ENCODE peak calls at places on chromosomes 11 and 22, in seven cellular contexts. O, C, K, U, X, W and R are unnamed samples.

GRCh38 chr22:38327805-38328204 is 10.6 kb upstream of the CSNK1E start:
- DNase-seq in U (no peak), X (no peak), K (no peak), O (peak), C (no peak), W (no peak), R (no peak)

GRCh38 chr11:76321820-76322524 is 59.0 kb downstream of the THAP12 start:
- DNase-seq in K (peak), O (no peak), W (no peak), U (no peak), C (no peak), X (no peak), R (no peak)

GRCh38 chr11:19672591-19673206 is 39.9 kb upstream of the NAV2 start:
- DNase-seq in X (peak), O (no peak), W (no peak), K (no peak), C (no peak), U (no peak), R (no peak)

GRCh38 chr11:103637250-103637649 is 399.2 kb upstream of the DDI1 start:
- DNase-seq in U (no peak), O (peak), K (no peak), W (no peak), X (no peak), C (no peak), R (no peak)

GRCh38 chr11:123576082-123576481 is 78.3 kb downstream of the SCN3B start:
- DNase-seq in O (no peak), W (no peak), X (no peak), K (no peak), U (no peak), C (no peak), R (no peak)

GRCh38 chr11:10398525-10398924 is 56.5 kb upstream of the AMPD3 start:
- DNase-seq in C (peak), W (no peak), K (no peak), X (no peak), U (no peak), O (no peak), R (no peak)

GRCh38 chr11:124170801-124171586 is 12.2 kb upstream of the OR10D3 start:
- DNase-seq in U (no peak), C (no peak), W (no peak), K (no peak), X (no peak), O (no peak), R (no peak)

GRCh38 chr11:561148-562003 is 606 bp downstream of the RASSF7 start:
- DNase-seq in U (no peak), X (no peak), K (peak), W (no peak), C (peak), O (no peak), R (no peak)

GRCh38 chr22:46993626-46994025 is 231.2 kb downstream of the TBC1D22A start:
- DNase-seq in X (peak), O (no peak), K (peak), U (no peak), W (no peak), C (no peak), R (no peak)

GRCh38 chr11:130772266-130773227 is 143.7 kb downstream of the SNX19 start:
- DNase-seq in C (peak), U (no peak), K (peak), O (peak), W (peak), X (no peak), R (peak)

GRCh38 chr11:25197515-25197914 is 700.7 kb downstream of the LUZP2 start:
- DNase-seq in U (no peak), K (no peak), C (no peak), W (no peak), O (no peak), X (no peak), R (no peak)

GRCh38 chr22:47929073-47929472 is 1166.6 kb downstream of the TBC1D22A start:
- DNase-seq in C (no peak), U (no peak), K (no peak), W (peak), X (no peak), O (no peak), R (no peak)

GRCh38 chr11:96074551-96075309 is 150.8 kb upstream of the MTMR2 start:
- DNase-seq in W (no peak), C (no peak), X (no peak), O (no peak), U (no peak), K (no peak), R (no peak)

GRCh38 chr22:50678651-50679521 is 6.3 kb downstream of the SHANK3 start:
- DNase-seq in C (no peak), U (no peak), O (no peak), K (no peak), X (peak), W (no peak), R (no peak)

GRCh38 chr11:12013771-12014170 is 5.3 kb upstream of the DKK3 start:
- DNase-seq in C (no peak), U (no peak), W (no peak), O (no peak), K (no peak), X (no peak), R (no peak)

GRCh38 chr11:6693342-6694228 is 10.4 kb upstream of the MRPL17 start:
- DNase-seq in X (no peak), W (no peak), O (peak), C (no peak), U (no peak), K (no peak), R (peak)

GRCh38 chr11:35483131-35483800 is 42.1 kb downstream of the PAMR1 start:
- DNase-seq in C (no peak), X (no peak), W (no peak), K (no peak), U (no peak), O (peak), R (no peak)

GRCh38 chr11:114197799-114198500 is 98.2 kb upstream of the NNMT start:
- DNase-seq in W (no peak), O (peak), K (peak), C (no peak), U (peak), X (no peak), R (peak)

GRCh38 chr22:31346733-31347250 is 646 bp upstream of the PATZ1 start:
- DNase-seq in C (no peak), K (peak), X (peak), U (peak), W (peak), O (peak), R (no peak)

GRCh38 chr11:86486261-86487030 is 111.8 kb downstream of the CCDC81 start:
- DNase-seq in U (peak), O (no peak), C (no peak), K (no peak), X (no peak), W (no peak), R (no peak)

GRCh38 chr11:61787928-61788491 is 4.4 kb downstream of the TMEM258 start:
- DNase-seq in X (peak), W (peak), U (peak), C (peak), O (peak), K (no peak), R (peak)

GRCh38 chr11:115264278-115264677 is 239.9 kb downstream of the CADM1 start:
- DNase-seq in X (no peak), W (no peak), C (no peak), K (no peak), O (no peak), U (no peak), R (no peak)

GRCh38 chr11:8604078-8604723 is 10.2 kb upstream of the STK33 start:
- DNase-seq in U (peak), W (peak), C (peak), O (peak), K (peak), X (peak), R (peak)

GRCh38 chr22:46600397-46600796 is 19.8 kb upstream of the GRAMD4 start:
- DNase-seq in O (no peak), K (no peak), U (no peak), C (no peak), X (no peak), W (no peak), R (no peak)

GRCh38 chr11:35943761-35944502 is at the start of gene LDLRAD3:
- DNase-seq in O (peak), W (peak), U (peak), C (peak), X (peak), K (peak), R (peak)

GRCh38 chr22:29883045-29883830 is at the start of gene MTMR3:
- DNase-seq in W (peak), X (peak), C (peak), K (peak), U (peak), O (peak), R (peak)

GRCh38 chr22:33902073-33902472 is 18.2 kb downstream of the LARGE1 start:
- DNase-seq in K (no peak), U (no peak), O (no peak), X (no peak), W (no peak), C (no peak), R (no peak)

GRCh38 chr11:127564803-127565202 is 564.2 kb upstream of the KIRREL3 start:
- DNase-seq in W (no peak), K (no peak), U (no peak), O (peak), C (peak), X (no peak), R (no peak)

GRCh38 chr11:8261921-8262551 is 1.6 kb downstream of the LMO1 start:
- DNase-seq in C (peak), U (no peak), W (no peak), X (no peak), O (no peak), K (no peak), R (no peak)

GRCh38 chr11:71305041-71305440 is 52.7 kb upstream of the SHANK2 start:
- DNase-seq in U (no peak), C (no peak), X (no peak), O (no peak), K (no peak), W (no peak), R (no peak)

GRCh38 chr11:69926376-69927050 is 107.3 kb upstream of the FGF3 start:
- DNase-seq in X (no peak), C (peak), O (no peak), W (no peak), U (peak), K (no peak), R (no peak)

GRCh38 chr11:122920579-122920978 is 38.0 kb downstream of the JHY start:
- DNase-seq in U (no peak), W (no peak), C (peak), K (no peak), O (no peak), X (no peak), R (no peak)

DNA sequence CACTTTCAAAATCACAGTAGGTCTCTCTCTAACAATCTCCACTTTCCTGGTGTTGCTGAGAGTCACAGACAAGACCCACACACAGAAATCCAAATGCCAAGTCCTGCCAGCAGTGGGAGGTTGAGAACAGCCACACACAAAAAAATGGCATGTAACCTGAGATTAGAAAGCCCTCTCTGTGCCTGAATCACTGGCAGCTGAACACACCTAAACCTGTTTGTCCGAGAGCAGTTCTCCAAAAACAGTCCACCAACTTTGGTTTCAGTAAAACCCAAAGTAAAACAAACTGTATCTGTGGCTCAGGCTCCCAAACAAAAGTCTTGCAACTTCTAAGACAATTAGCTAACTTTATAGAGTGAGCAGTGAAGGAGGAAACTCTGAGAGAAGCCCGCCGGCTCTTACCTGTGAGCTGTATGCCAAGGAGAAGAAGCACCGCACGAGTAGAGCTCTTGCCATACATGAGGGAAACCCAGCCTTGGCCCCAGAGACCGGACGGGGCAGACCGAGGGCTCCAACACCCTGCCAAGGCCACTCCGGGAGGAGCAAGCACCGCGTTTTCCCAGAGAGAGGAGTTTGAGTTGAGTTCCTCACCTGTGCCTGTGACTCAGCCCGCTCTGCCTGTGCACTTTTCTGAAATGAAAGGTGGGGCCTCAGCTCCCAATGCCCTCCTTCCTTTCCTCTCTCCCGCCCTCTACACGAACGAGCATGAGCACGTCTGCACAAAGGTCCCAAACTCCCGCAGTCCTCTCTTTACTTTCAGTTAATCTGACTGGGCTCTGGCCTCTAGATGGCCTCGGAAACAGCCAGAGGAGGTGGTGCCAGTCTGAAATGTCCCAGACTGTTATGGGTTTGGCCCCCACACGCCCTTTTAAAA is at the start of gene MPZL2:
- DNase-seq in U (no peak), K (peak), X (peak), C (peak), W (no peak), O (no peak), R (no peak)
- H3K4me3 ChIP-seq in U (peak), K (peak), X (no peak), C (peak), W (peak), O (no peak), R (no peak)

DNA sequence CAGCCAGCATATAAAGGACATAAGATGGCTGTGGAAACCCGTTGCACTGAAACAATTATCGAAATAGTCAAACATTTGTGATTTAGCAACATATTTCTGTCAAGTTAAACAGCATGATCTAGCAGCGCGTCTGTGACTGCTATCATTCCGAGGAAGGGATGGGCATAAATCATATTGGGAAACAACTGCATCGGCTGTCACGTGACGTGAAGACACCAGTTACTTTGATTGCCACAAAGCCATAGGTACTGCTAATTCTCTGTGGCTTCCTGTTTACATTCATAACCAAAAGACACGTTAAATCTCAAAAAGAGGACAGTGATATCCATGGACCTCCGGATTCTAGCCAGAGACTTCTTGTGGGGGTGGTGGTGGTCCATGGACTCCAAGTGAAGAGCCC is 87.8 kb downstream of the CACNA1I start:
- DNase-seq in W (no peak), K (no peak), O (no peak), C (no peak), U (no peak), X (no peak), R (no peak)
- H3K4me3 ChIP-seq in W (no peak), K (no peak), O (no peak), C (no peak), U (no peak), X (no peak), R (no peak)

GRCh38 chr11:64250406-64250874 is 890 bp upstream of the PLCB3 start:
- DNase-seq in W (no peak), X (no peak), C (no peak), U (no peak), K (no peak), O (no peak), R (no peak)

GRCh38 chr11:64249038-64249437 is 2.3 kb upstream of the PLCB3 start:
- DNase-seq in W (no peak), X (no peak), O (no peak), K (no peak), U (no peak), C (no peak), R (no peak)

GRCh38 chr11:64250875-64251721 is at the start of gene PLCB3:
- DNase-seq in W (peak), U (peak), X (peak), K (no peak), O (no peak), C (peak), R (no peak)

GRCh38 chr11:64248578-64248977 is 1.8 kb upstream of the PPP1R14B start:
- DNase-seq in X (peak), U (no peak), K (no peak), W (no peak), O (no peak), C (peak), R (no peak)

GRCh38 chr11:64249563-64250405 is 1.5 kb upstream of the PLCB3 start:
- DNase-seq in K (no peak), C (peak), W (no peak), U (no peak), O (no peak), X (no peak), R (no peak)
- H3K4me3 ChIP-seq in K (no peak), C (no peak), W (no peak), U (peak), O (no peak), X (no peak), R (no peak)

DNA sequence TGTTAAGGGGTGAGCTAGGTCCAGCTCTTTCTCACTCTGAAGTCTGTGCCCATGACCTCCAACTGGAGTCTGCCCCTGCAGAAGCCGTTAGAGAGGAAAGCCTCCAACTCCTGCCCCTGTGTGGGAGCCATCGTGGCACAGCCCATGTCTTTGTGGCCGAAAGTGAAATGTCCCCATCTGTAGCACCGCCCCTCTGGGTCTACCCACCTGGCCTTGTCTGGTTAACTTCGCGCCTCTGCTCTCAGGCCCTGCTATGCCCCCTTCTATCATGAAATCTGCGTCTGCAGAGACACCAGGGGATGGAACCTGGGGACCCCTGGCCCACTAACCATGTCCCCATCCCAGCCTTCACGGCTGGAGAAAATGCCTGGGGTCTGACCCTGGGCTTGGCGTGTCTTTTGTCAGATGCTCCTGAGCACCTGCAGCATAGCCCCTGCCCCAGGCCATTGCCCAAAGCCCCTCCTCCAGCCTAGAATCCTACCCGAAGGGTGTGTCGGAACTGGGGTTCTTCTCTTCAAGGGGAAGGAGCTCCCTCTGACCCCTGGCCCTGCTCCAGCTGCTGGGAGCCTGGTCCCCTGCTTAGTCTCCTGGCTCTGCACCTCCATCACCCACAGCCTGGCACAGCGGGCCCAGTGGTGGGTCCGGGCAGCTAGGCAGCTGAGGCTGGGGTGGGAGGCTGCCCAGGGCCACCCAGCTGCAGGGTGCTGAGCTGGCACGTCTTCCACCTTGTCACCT is 35.8 kb upstream of the HMOX1 start:
- DNase-seq in O (no peak), C (no peak), U (no peak), X (no peak), K (no peak), W (peak), R (no peak)
- H3K4me3 ChIP-seq in O (no peak), C (no peak), U (no peak), X (no peak), K (no peak), W (no peak), R (no peak)

DNA sequence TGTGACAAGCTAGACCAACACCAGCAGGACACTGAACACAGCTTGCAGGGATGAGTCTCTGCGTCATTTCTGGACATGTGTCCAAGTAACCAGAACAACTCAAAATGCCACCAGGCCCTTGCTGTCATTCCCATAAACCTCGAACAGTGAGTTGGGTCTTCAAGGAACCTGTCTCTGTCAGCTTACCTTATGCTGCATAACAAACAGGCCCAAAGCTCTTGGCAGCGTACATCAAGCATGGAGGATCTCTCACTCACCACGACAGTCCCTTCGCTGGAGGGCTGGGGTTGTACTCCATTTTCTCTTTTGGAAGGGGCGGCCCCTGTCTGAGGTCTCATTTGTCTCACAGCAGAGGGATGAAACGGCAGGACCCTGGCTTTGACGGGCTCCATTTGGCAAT is 6.8 kb downstream of the CDKN1C start:
- DNase-seq in K (no peak), O (no peak), U (no peak), C (no peak), X (no peak), W (no peak), R (no peak)
- H3K4me3 ChIP-seq in K (no peak), O (no peak), U (no peak), C (no peak), X (no peak), W (no peak), R (no peak)

DNA sequence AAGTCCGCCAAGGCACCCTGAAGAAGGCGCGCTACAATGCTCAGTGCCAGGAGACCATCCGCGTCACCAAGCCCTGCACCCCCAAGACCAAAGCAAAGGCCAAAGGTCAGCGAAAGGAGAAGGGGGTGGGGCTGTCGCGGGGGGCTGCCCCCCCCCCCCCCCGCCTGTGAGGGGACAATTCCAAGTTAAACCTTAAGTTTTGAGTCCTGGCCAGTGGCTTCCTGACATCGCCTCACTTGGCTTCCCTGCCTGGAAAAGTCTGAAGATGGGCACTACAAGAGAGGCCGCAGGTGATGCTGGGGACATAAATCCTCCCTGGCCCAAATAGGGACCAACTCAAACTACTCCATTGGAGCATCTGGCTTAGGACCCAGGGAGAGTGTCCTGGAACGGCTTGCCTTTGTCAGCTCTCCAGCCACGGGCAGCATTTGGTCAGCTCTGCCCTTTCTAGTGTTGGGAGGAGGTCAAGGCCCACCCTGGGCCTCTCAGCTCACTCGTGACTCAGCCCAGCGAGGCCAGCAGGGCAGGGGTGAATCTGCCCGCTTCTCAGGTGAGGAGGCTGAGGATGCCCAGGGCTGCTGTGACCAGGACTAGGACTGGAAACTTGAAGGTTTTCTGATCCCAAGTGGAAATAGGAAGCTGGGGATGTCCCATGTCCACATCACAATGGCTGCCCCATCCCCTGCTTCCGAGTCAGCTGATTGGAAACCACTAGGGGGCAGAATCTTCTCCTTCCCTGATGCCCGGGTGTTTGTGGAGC is 1.4 kb downstream of the MDK start:
- DNase-seq in X (peak), U (peak), W (no peak), O (peak), C (peak), K (no peak), R (no peak)
- H3K4me3 ChIP-seq in X (peak), U (no peak), W (no peak), O (peak), C (peak), K (no peak), R (peak)